ENCODE peak calls at places on chromosomes 3 and 15, in five cellular contexts. B is upper lobe of right lung, V is GM23338, W is neural progenitor cell, U is endodermal cell. Y is an unnamed sample. For H3K36me3, the result is how much of the 10 kb centered on the place peaks cover.

GRCh38 chr3:163971861-163972260 is 1106.4 kb downstream of the SI start:
- DNase-seq in B (no peak), U (no peak), W (no peak), V (no peak), Y (no peak)

GRCh38 chr3:88150371-88150770 is 612 bp downstream of the C3orf38 start:
- DNase-seq in U (no peak), W (no peak), V (no peak), B (no peak), Y (no peak)

GRCh38 chr15:51688863-51689262 is 7.6 kb downstream of the SCG3 start:
- DNase-seq in W (no peak), B (no peak), V (peak), U (no peak), Y (no peak)

GRCh38 chr3:108472011-108472591 is 38.3 kb downstream of the MYH15 start:
- DNase-seq in V (no peak), W (no peak), B (no peak), U (no peak), Y (no peak)

GRCh38 chr3:13623101-13623654 is 74.3 kb downstream of the FBLN2 start:
- DNase-seq in U (no peak), V (no peak), B (no peak), W (peak), Y (no peak)

GRCh38 chr3:161649900-161650484 is 153.4 kb downstream of the OTOL1 start:
- DNase-seq in B (no peak), W (no peak), V (no peak), U (no peak), Y (no peak)

GRCh38 chr3:119034256-119035013 is at the start of gene IGSF11:
- DNase-seq in V (peak), U (peak), W (peak), B (peak), Y (peak)

GRCh38 chr3:169667710-169668080 is 4.2 kb upstream of the MECOM start:
- DNase-seq in V (peak), U (no peak), B (no peak), W (no peak), Y (no peak)

GRCh38 chr3:149957352-149958140 is 13.1 kb downstream of the PFN2 start:
- DNase-seq in W (no peak), U (no peak), V (no peak), B (no peak), Y (no peak)

GRCh38 chr3:159775372-159775961 is 213.2 kb upstream of the IL12A start:
- DNase-seq in W (peak), U (peak), V (peak), B (no peak), Y (no peak)

GRCh38 chr3:151203053-151203420 is at the start of gene GPR171:
- DNase-seq in U (no peak), V (no peak), B (no peak), W (no peak), Y (no peak)

GRCh38 chr3:146757759-146758158 is 152.6 kb upstream of the PLSCR5 start:
- DNase-seq in V (no peak), B (no peak), U (no peak), W (no peak), Y (no peak)

GRCh38 chr3:88863196-88863595 is 244.2 kb upstream of the EPHA3 start:
- DNase-seq in U (no peak), B (no peak), V (no peak), W (no peak), Y (no peak)

GRCh38 chr3:194204036-194204792 is 68.3 kb downstream of the HES1 start:
- DNase-seq in B (peak), W (peak), V (peak), U (peak), Y (peak)
- H3K4me3 ChIP-seq in B (peak), W (peak), V (peak), U (peak), Y (no peak)

GRCh38 chr3:195306359-195306758 is 35.4 kb upstream of the XXYLT1 start:
- DNase-seq in U (no peak), B (no peak), W (no peak), V (no peak), Y (no peak)
- H3K36me3 ChIP-seq in U (under half), B (under half), W (under half), V (under half), Y (under half)

GRCh38 chr15:24857094-24857437 is 97.7 kb upstream of the SNRPN start:
- DNase-seq in V (peak), W (peak), U (no peak), B (no peak), Y (no peak)
- H3K4me3 ChIP-seq in V (peak), W (peak), U (peak), B (no peak), Y (no peak)

DNA sequence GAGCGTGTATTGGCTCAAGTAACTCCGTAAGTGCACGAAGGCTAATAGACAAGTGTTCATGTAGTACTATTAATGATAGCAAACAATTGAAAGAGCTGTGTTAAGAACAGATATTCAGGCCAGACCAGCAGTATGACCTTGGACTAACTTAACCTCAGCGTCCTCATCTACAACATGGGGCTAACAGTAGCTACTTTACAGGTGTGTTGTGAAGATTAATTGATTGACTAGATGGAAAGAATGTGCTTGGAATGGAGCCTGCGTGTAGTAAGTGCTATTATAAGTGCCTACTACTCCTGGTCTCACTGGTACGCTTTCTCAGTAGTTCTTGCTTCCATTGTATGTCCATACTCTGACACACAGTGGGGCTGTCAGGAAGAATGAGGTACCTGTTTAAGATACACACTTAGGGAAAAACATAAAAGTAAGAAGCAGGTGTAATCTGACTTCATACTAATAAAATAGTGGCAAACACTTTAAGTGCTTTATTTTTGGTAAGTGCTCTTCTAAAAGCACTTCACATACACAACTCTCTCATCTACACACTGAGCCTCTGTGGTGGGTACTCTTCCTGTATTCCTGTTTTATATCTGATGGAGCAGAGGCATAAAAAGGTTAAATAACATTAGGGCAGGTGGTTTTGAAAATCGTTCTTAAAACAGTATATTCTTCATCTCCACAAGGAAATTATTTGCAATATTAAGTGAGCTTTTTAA is 24.3 kb upstream of the FBXL22 start:
- DNase-seq in B (no peak), W (no peak), U (no peak), V (no peak), Y (no peak)
- H3K36me3 ChIP-seq in B (half or more), W (under half), U (half or more), V (under half), Y (under half)

GRCh38 chr3:58627580-58627894 is 39.0 kb downstream of the FAM3D start:
- DNase-seq in B (no peak), V (no peak), W (no peak), U (no peak), Y (peak)

GRCh38 chr3:58627941-58628340 is 38.6 kb downstream of the FAM3D start:
- DNase-seq in W (no peak), B (no peak), U (no peak), V (no peak), Y (peak)

GRCh38 chr3:58629629-58630028 is 36.9 kb downstream of the FAM3D start:
- DNase-seq in U (no peak), V (no peak), B (no peak), W (no peak), Y (no peak)

GRCh38 chr3:58630081-58630709 is 36.4 kb downstream of the FAM3D start:
- DNase-seq in V (peak), B (no peak), U (peak), W (peak), Y (peak)

DNA sequence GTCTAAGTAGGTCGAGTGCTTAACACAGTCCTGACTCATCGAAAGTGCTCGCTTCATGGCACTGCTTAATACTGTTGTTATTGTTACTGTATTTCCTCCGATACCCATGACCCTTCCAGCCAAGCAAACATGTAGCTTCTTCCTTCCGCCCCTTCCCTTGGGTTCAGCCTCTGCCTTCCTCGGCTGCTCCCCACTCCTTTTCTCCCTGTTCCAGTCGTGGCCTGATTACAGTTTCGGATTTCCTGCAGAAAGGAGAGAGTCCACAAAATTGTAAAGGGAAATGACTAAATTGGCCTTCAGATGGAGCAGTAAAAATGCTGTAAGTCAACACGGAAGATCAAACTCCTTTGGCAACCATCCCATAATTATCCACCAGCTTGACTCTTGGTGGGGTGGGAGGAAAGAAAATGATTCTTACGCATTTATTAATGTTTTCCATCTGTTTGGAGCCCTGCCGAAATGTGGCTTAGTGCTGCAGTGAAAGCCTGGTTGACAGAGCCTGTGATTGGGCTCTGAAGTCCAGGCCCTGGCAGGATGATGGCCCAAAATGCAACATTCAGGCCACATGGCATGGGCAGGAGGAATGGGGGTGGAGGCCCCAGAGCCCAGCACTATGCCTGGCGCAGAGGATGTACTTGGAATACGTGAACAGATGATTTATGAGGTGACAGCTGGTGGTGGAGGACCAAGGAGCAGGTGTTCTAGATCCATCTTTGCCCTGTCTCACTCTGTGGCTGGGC is 37.6 kb downstream of the FAM3D start:
- DNase-seq in U (no peak), W (no peak), B (no peak), V (no peak), Y (peak)
- H3K4me3 ChIP-seq in U (no peak), W (no peak), B (no peak), V (no peak), Y (no peak)

GRCh38 chr15:36948982-36949381 is 151.4 kb downstream of the MEIS2 start:
- DNase-seq in W (peak), B (no peak), V (no peak), U (no peak), Y (no peak)
- H3K36me3 ChIP-seq in W (under half), B (under half), V (under half), U (under half), Y (under half)

Y was measured in body of pancreas.